ENCODE peak calls at places on chromosomes 11 and 22, in seven cellular contexts. One of them, this sample, is unnamed.

GRCh38 chr11:47308050-47308823 is 38.3 kb downstream of the MADD start:
- DNase-seq in stimulated activated CD4-positive, alpha-beta T cell treated with anti-CD3 and anti-CD28 coated beads, Interleukin-1b, Interleukin-23, amount 100 ng/mL, for 4 hours: no peak
- DNase-seq in central memory CD4-positive, alpha-beta T cell: no peak
- DNase-seq in skeletal muscle cell: no peak
- DNase-seq in iPS-NIHi11: no peak
- DNase-seq in colonic mucosa: no peak
- DNase-seq in adipocyte: no peak
- DNase-seq in this sample: no peak

GRCh38 chr11:23455291-23455864 is 595.1 kb upstream of the CCDC179 start:
- DNase-seq in stimulated activated CD4-positive, alpha-beta T cell treated with anti-CD3 and anti-CD28 coated beads, Interleukin-1b, Interleukin-23, amount 100 ng/mL, for 4 hours: no peak
- DNase-seq in central memory CD4-positive, alpha-beta T cell: no peak
- DNase-seq in skeletal muscle cell: no peak
- DNase-seq in iPS-NIHi11: no peak
- DNase-seq in colonic mucosa: no peak
- DNase-seq in adipocyte: no peak
- DNase-seq in this sample: no peak

GRCh38 chr11:78038697-78039313 is 15.7 kb upstream of the KCTD14 start:
- DNase-seq in stimulated activated CD4-positive, alpha-beta T cell treated with anti-CD3 and anti-CD28 coated beads, Interleukin-1b, Interleukin-23, amount 100 ng/mL, for 4 hours: no peak
- DNase-seq in central memory CD4-positive, alpha-beta T cell: no peak
- DNase-seq in skeletal muscle cell: no peak
- DNase-seq in iPS-NIHi11: no peak
- DNase-seq in colonic mucosa: peak; percentile 89
- DNase-seq in adipocyte: no peak
- DNase-seq in this sample: no peak

GRCh38 chr11:2903672-2904011 is 18.1 kb upstream of the CDKN1C start:
- DNase-seq in stimulated activated CD4-positive, alpha-beta T cell treated with anti-CD3 and anti-CD28 coated beads, Interleukin-1b, Interleukin-23, amount 100 ng/mL, for 4 hours: no peak
- DNase-seq in central memory CD4-positive, alpha-beta T cell: no peak
- DNase-seq in skeletal muscle cell: no peak
- DNase-seq in iPS-NIHi11: no peak
- DNase-seq in colonic mucosa: peak; percentile 88
- DNase-seq in adipocyte: no peak
- DNase-seq in this sample: no peak

GRCh38 chr11:126194121-126194543 is 17.3 kb downstream of the RPUSD4 start:
- DNase-seq in stimulated activated CD4-positive, alpha-beta T cell treated with anti-CD3 and anti-CD28 coated beads, Interleukin-1b, Interleukin-23, amount 100 ng/mL, for 4 hours: no peak
- DNase-seq in central memory CD4-positive, alpha-beta T cell: peak; percentile 12
- DNase-seq in skeletal muscle cell: no peak
- DNase-seq in iPS-NIHi11: peak; percentile 62
- DNase-seq in colonic mucosa: peak; percentile 46
- DNase-seq in adipocyte: peak; percentile 83
- DNase-seq in this sample: peak; percentile 10

GRCh38 chr11:93570759-93571413 is 27.7 kb upstream of the SMCO4 start:
- DNase-seq in stimulated activated CD4-positive, alpha-beta T cell treated with anti-CD3 and anti-CD28 coated beads, Interleukin-1b, Interleukin-23, amount 100 ng/mL, for 4 hours: no peak
- DNase-seq in central memory CD4-positive, alpha-beta T cell: no peak
- DNase-seq in skeletal muscle cell: peak; percentile 56
- DNase-seq in iPS-NIHi11: no peak
- DNase-seq in colonic mucosa: peak; percentile 65
- DNase-seq in adipocyte: peak; percentile 60
- DNase-seq in this sample: no peak

GRCh38 chr11:16981651-16982194 is 32.5 kb downstream of the PLEKHA7 start:
- DNase-seq in stimulated activated CD4-positive, alpha-beta T cell treated with anti-CD3 and anti-CD28 coated beads, Interleukin-1b, Interleukin-23, amount 100 ng/mL, for 4 hours: no peak
- DNase-seq in central memory CD4-positive, alpha-beta T cell: no peak
- DNase-seq in skeletal muscle cell: peak; percentile 11
- DNase-seq in iPS-NIHi11: peak; percentile 77
- DNase-seq in colonic mucosa: no peak
- DNase-seq in adipocyte: peak; percentile 81
- DNase-seq in this sample: no peak

GRCh38 chr11:132101861-132102260 is 731.4 kb downstream of the NTM start:
- DNase-seq in stimulated activated CD4-positive, alpha-beta T cell treated with anti-CD3 and anti-CD28 coated beads, Interleukin-1b, Interleukin-23, amount 100 ng/mL, for 4 hours: no peak
- DNase-seq in central memory CD4-positive, alpha-beta T cell: no peak
- DNase-seq in skeletal muscle cell: no peak
- DNase-seq in iPS-NIHi11: no peak
- DNase-seq in colonic mucosa: no peak
- DNase-seq in adipocyte: peak; percentile 73
- DNase-seq in this sample: no peak

GRCh38 chr11:23006730-23007129 is 146.5 kb upstream of the CCDC179 start:
- DNase-seq in stimulated activated CD4-positive, alpha-beta T cell treated with anti-CD3 and anti-CD28 coated beads, Interleukin-1b, Interleukin-23, amount 100 ng/mL, for 4 hours: no peak
- DNase-seq in central memory CD4-positive, alpha-beta T cell: no peak
- DNase-seq in skeletal muscle cell: no peak
- DNase-seq in iPS-NIHi11: no peak
- DNase-seq in colonic mucosa: no peak
- DNase-seq in adipocyte: no peak
- DNase-seq in this sample: no peak

GRCh38 chr11:65118097-65118837 is 766 bp upstream of the ZNHIT2 start:
- DNase-seq in stimulated activated CD4-positive, alpha-beta T cell treated with anti-CD3 and anti-CD28 coated beads, Interleukin-1b, Interleukin-23, amount 100 ng/mL, for 4 hours: no peak
- DNase-seq in central memory CD4-positive, alpha-beta T cell: no peak
- DNase-seq in skeletal muscle cell: no peak
- DNase-seq in iPS-NIHi11: no peak
- DNase-seq in colonic mucosa: no peak
- DNase-seq in adipocyte: no peak
- DNase-seq in this sample: no peak

GRCh38 chr11:95996621-95997020 is 72.7 kb upstream of the MTMR2 start:
- DNase-seq in stimulated activated CD4-positive, alpha-beta T cell treated with anti-CD3 and anti-CD28 coated beads, Interleukin-1b, Interleukin-23, amount 100 ng/mL, for 4 hours: no peak
- DNase-seq in central memory CD4-positive, alpha-beta T cell: no peak
- DNase-seq in skeletal muscle cell: no peak
- DNase-seq in iPS-NIHi11: no peak
- DNase-seq in colonic mucosa: no peak
- DNase-seq in adipocyte: peak; percentile 76
- DNase-seq in this sample: no peak

GRCh38 chr11:126746443-126746842 is 254.1 kb downstream of the KIRREL3 start:
- DNase-seq in stimulated activated CD4-positive, alpha-beta T cell treated with anti-CD3 and anti-CD28 coated beads, Interleukin-1b, Interleukin-23, amount 100 ng/mL, for 4 hours: no peak
- DNase-seq in central memory CD4-positive, alpha-beta T cell: no peak
- DNase-seq in skeletal muscle cell: no peak
- DNase-seq in iPS-NIHi11: no peak
- DNase-seq in colonic mucosa: no peak
- DNase-seq in adipocyte: no peak
- DNase-seq in this sample: no peak

GRCh38 chr11:35337136-35337918 is 82.0 kb downstream of the SLC1A2 start:
- DNase-seq in stimulated activated CD4-positive, alpha-beta T cell treated with anti-CD3 and anti-CD28 coated beads, Interleukin-1b, Interleukin-23, amount 100 ng/mL, for 4 hours: no peak
- DNase-seq in central memory CD4-positive, alpha-beta T cell: no peak
- DNase-seq in skeletal muscle cell: peak; percentile 96
- DNase-seq in iPS-NIHi11: no peak
- DNase-seq in colonic mucosa: no peak
- DNase-seq in adipocyte: peak; percentile 74
- DNase-seq in this sample: no peak

GRCh38 chr11:12880327-12880726 is 128.8 kb upstream of the RASSF10 start:
- DNase-seq in stimulated activated CD4-positive, alpha-beta T cell treated with anti-CD3 and anti-CD28 coated beads, Interleukin-1b, Interleukin-23, amount 100 ng/mL, for 4 hours: no peak
- DNase-seq in central memory CD4-positive, alpha-beta T cell: no peak
- DNase-seq in skeletal muscle cell: no peak
- DNase-seq in iPS-NIHi11: no peak
- DNase-seq in colonic mucosa: no peak
- DNase-seq in adipocyte: no peak
- DNase-seq in this sample: no peak

GRCh38 chr22:28232231-28232630 is 313.2 kb upstream of the PITPNB start:
- DNase-seq in stimulated activated CD4-positive, alpha-beta T cell treated with anti-CD3 and anti-CD28 coated beads, Interleukin-1b, Interleukin-23, amount 100 ng/mL, for 4 hours: no peak
- DNase-seq in central memory CD4-positive, alpha-beta T cell: no peak
- DNase-seq in skeletal muscle cell: no peak
- DNase-seq in iPS-NIHi11: peak; percentile 22
- DNase-seq in colonic mucosa: no peak
- DNase-seq in adipocyte: no peak
- DNase-seq in this sample: no peak

GRCh38 chr22:42877158-42877557 is 20.1 kb upstream of the ARFGAP3 start:
- DNase-seq in stimulated activated CD4-positive, alpha-beta T cell treated with anti-CD3 and anti-CD28 coated beads, Interleukin-1b, Interleukin-23, amount 100 ng/mL, for 4 hours: no peak
- DNase-seq in central memory CD4-positive, alpha-beta T cell: no peak
- DNase-seq in skeletal muscle cell: no peak
- DNase-seq in iPS-NIHi11: no peak
- DNase-seq in colonic mucosa: no peak
- DNase-seq in adipocyte: no peak
- DNase-seq in this sample: no peak

GRCh38 chr11:46345881-46346484 is 1.3 kb upstream of the DGKZ start:
- DNase-seq in stimulated activated CD4-positive, alpha-beta T cell treated with anti-CD3 and anti-CD28 coated beads, Interleukin-1b, Interleukin-23, amount 100 ng/mL, for 4 hours: no peak
- DNase-seq in central memory CD4-positive, alpha-beta T cell: no peak
- DNase-seq in skeletal muscle cell: no peak
- DNase-seq in iPS-NIHi11: no peak
- DNase-seq in colonic mucosa: no peak
- DNase-seq in adipocyte: no peak
- DNase-seq in this sample: peak; percentile 47

GRCh38 chr11:118774032-118774431 is 16.9 kb downstream of the DDX6 start:
- DNase-seq in stimulated activated CD4-positive, alpha-beta T cell treated with anti-CD3 and anti-CD28 coated beads, Interleukin-1b, Interleukin-23, amount 100 ng/mL, for 4 hours: no peak
- DNase-seq in central memory CD4-positive, alpha-beta T cell: no peak
- DNase-seq in skeletal muscle cell: no peak
- DNase-seq in iPS-NIHi11: no peak
- DNase-seq in colonic mucosa: no peak
- DNase-seq in adipocyte: no peak
- DNase-seq in this sample: no peak

GRCh38 chr22:18156878-18157713 is 7.1 kb downstream of the USP18 start:
- DNase-seq in stimulated activated CD4-positive, alpha-beta T cell treated with anti-CD3 and anti-CD28 coated beads, Interleukin-1b, Interleukin-23, amount 100 ng/mL, for 4 hours: peak; percentile 29
- DNase-seq in central memory CD4-positive, alpha-beta T cell: peak; percentile 31
- DNase-seq in skeletal muscle cell: peak; percentile 96
- DNase-seq in iPS-NIHi11: peak; percentile 86
- DNase-seq in colonic mucosa: peak; percentile 74
- DNase-seq in adipocyte: peak; percentile 94
- DNase-seq in this sample: peak; percentile 34

GRCh38 chr22:39279170-39279850 is 34.5 kb upstream of the PDGFB start:
- DNase-seq in stimulated activated CD4-positive, alpha-beta T cell treated with anti-CD3 and anti-CD28 coated beads, Interleukin-1b, Interleukin-23, amount 100 ng/mL, for 4 hours: no peak
- DNase-seq in central memory CD4-positive, alpha-beta T cell: no peak
- DNase-seq in skeletal muscle cell: no peak
- DNase-seq in iPS-NIHi11: peak; percentile 26
- DNase-seq in colonic mucosa: no peak
- DNase-seq in adipocyte: no peak
- DNase-seq in this sample: no peak

GRCh38 chr11:118842369-118842768 is 41.3 kb upstream of the CXCR5 start:
- DNase-seq in stimulated activated CD4-positive, alpha-beta T cell treated with anti-CD3 and anti-CD28 coated beads, Interleukin-1b, Interleukin-23, amount 100 ng/mL, for 4 hours: no peak
- DNase-seq in central memory CD4-positive, alpha-beta T cell: no peak
- DNase-seq in skeletal muscle cell: no peak
- DNase-seq in iPS-NIHi11: no peak
- DNase-seq in colonic mucosa: no peak
- DNase-seq in adipocyte: peak; percentile 19
- DNase-seq in this sample: no peak

GRCh38 chr22:39607093-39607492 is 36.5 kb downstream of the CACNA1I start:
- DNase-seq in stimulated activated CD4-positive, alpha-beta T cell treated with anti-CD3 and anti-CD28 coated beads, Interleukin-1b, Interleukin-23, amount 100 ng/mL, for 4 hours: no peak
- DNase-seq in central memory CD4-positive, alpha-beta T cell: no peak
- DNase-seq in skeletal muscle cell: no peak
- DNase-seq in iPS-NIHi11: no peak
- DNase-seq in colonic mucosa: no peak
- DNase-seq in adipocyte: no peak
- DNase-seq in this sample: no peak

GRCh38 chr11:107496011-107496410 is 38.4 kb upstream of the CWF19L2 start:
- DNase-seq in stimulated activated CD4-positive, alpha-beta T cell treated with anti-CD3 and anti-CD28 coated beads, Interleukin-1b, Interleukin-23, amount 100 ng/mL, for 4 hours: no peak
- DNase-seq in central memory CD4-positive, alpha-beta T cell: no peak
- DNase-seq in skeletal muscle cell: peak; percentile 63
- DNase-seq in iPS-NIHi11: peak; percentile 16
- DNase-seq in colonic mucosa: no peak
- DNase-seq in adipocyte: peak; percentile 91
- DNase-seq in this sample: no peak

GRCh38 chr22:46545041-46545796 is 7.8 kb upstream of the CELSR1 start:
- DNase-seq in stimulated activated CD4-positive, alpha-beta T cell treated with anti-CD3 and anti-CD28 coated beads, Interleukin-1b, Interleukin-23, amount 100 ng/mL, for 4 hours: no peak
- DNase-seq in central memory CD4-positive, alpha-beta T cell: no peak
- DNase-seq in skeletal muscle cell: no peak
- DNase-seq in iPS-NIHi11: no peak
- DNase-seq in colonic mucosa: no peak
- DNase-seq in adipocyte: peak; percentile 7
- DNase-seq in this sample: no peak

GRCh38 chr11:60767388-60767811 is 10.7 kb downstream of the MS4A15 start:
- DNase-seq in stimulated activated CD4-positive, alpha-beta T cell treated with anti-CD3 and anti-CD28 coated beads, Interleukin-1b, Interleukin-23, amount 100 ng/mL, for 4 hours: peak; percentile 20
- DNase-seq in central memory CD4-positive, alpha-beta T cell: no peak
- DNase-seq in skeletal muscle cell: no peak
- DNase-seq in iPS-NIHi11: peak; percentile 92
- DNase-seq in colonic mucosa: no peak
- DNase-seq in adipocyte: no peak
- DNase-seq in this sample: peak; percentile 37

GRCh38 chr22:22903355-22903777 is 15.8 kb downstream of the IGLL5 start:
- DNase-seq in stimulated activated CD4-positive, alpha-beta T cell treated with anti-CD3 and anti-CD28 coated beads, Interleukin-1b, Interleukin-23, amount 100 ng/mL, for 4 hours: no peak
- DNase-seq in central memory CD4-positive, alpha-beta T cell: no peak
- DNase-seq in skeletal muscle cell: no peak
- DNase-seq in iPS-NIHi11: no peak
- DNase-seq in colonic mucosa: no peak
- DNase-seq in adipocyte: no peak
- DNase-seq in this sample: no peak

GRCh38 chr11:3834349-3835099 is 6.2 kb downstream of the RHOG start:
- DNase-seq in stimulated activated CD4-positive, alpha-beta T cell treated with anti-CD3 and anti-CD28 coated beads, Interleukin-1b, Interleukin-23, amount 100 ng/mL, for 4 hours: no peak
- DNase-seq in central memory CD4-positive, alpha-beta T cell: no peak
- DNase-seq in skeletal muscle cell: no peak
- DNase-seq in iPS-NIHi11: no peak
- DNase-seq in colonic mucosa: peak; percentile 60
- DNase-seq in adipocyte: no peak
- DNase-seq in this sample: no peak

GRCh38 chr11:65636108-65636809 is 1.6 kb upstream of the SIPA1 start:
- DNase-seq in stimulated activated CD4-positive, alpha-beta T cell treated with anti-CD3 and anti-CD28 coated beads, Interleukin-1b, Interleukin-23, amount 100 ng/mL, for 4 hours: no peak
- DNase-seq in central memory CD4-positive, alpha-beta T cell: no peak
- DNase-seq in skeletal muscle cell: no peak
- DNase-seq in iPS-NIHi11: no peak
- DNase-seq in colonic mucosa: no peak
- DNase-seq in adipocyte: no peak
- DNase-seq in this sample: no peak

GRCh38 chr22:20550851-20551744 is 43.7 kb downstream of the MED15 start:
- DNase-seq in stimulated activated CD4-positive, alpha-beta T cell treated with anti-CD3 and anti-CD28 coated beads, Interleukin-1b, Interleukin-23, amount 100 ng/mL, for 4 hours: peak; percentile 42
- DNase-seq in central memory CD4-positive, alpha-beta T cell: peak; percentile 61
- DNase-seq in skeletal muscle cell: no peak
- DNase-seq in iPS-NIHi11: peak; percentile 45
- DNase-seq in colonic mucosa: no peak
- DNase-seq in adipocyte: peak; percentile 63
- DNase-seq in this sample: peak; percentile 72

GRCh38 chr11:88175707-88176066 is 444 bp upstream of the RAB38 start:
- DNase-seq in stimulated activated CD4-positive, alpha-beta T cell treated with anti-CD3 and anti-CD28 coated beads, Interleukin-1b, Interleukin-23, amount 100 ng/mL, for 4 hours: no peak
- DNase-seq in central memory CD4-positive, alpha-beta T cell: no peak
- DNase-seq in skeletal muscle cell: no peak
- DNase-seq in iPS-NIHi11: no peak
- DNase-seq in colonic mucosa: no peak
- DNase-seq in adipocyte: no peak
- DNase-seq in this sample: no peak

GRCh38 chr22:44702479-44703219 is 645 bp downstream of the PRR5 start:
- DNase-seq in stimulated activated CD4-positive, alpha-beta T cell treated with anti-CD3 and anti-CD28 coated beads, Interleukin-1b, Interleukin-23, amount 100 ng/mL, for 4 hours: no peak
- DNase-seq in central memory CD4-positive, alpha-beta T cell: no peak
- DNase-seq in skeletal muscle cell: no peak
- DNase-seq in iPS-NIHi11: peak; percentile 71
- DNase-seq in colonic mucosa: peak; percentile 47
- DNase-seq in adipocyte: peak; percentile 85
- DNase-seq in this sample: peak; percentile 49

This sample was measured in activated naive CD8-positive, alpha-beta T cell treated with anti-CD3 and anti-CD28 coated beads for 36 hours.